ENCODE peak calls at places on chromosomes 11 and 22, in five cellular contexts. A is HEK293T, K is GM19239, D is hippocampal formation, M is NCI-H1092. C is an unnamed sample.

GRCh38 chr11:587978-588380 is 11.7 kb downstream of the PHRF1 start:
- DNase-seq in A (no peak), K (no peak), D (no peak), M (no peak), C (no peak)

GRCh38 chr11:64078905-64079304 is 43.2 kb downstream of the FLRT1 start:
- DNase-seq in A (no peak), K (no peak), D (no peak), M (no peak), C (no peak)

GRCh38 chr11:67615455-67616430 is 9.0 kb downstream of the NDUFV1 start:
- DNase-seq in A (peak; percentile 70), K (peak; percentile 63), D (no peak), M (no peak), C (peak; percentile 47)

GRCh38 chr11:12502041-12502440 is 124.7 kb downstream of the PARVA start:
- DNase-seq in A (no peak), K (no peak), D (no peak), M (no peak), C (no peak)

GRCh38 chr22:42805016-42805997 is 51.8 kb downstream of the ARFGAP3 start:
- DNase-seq in A (no peak), K (no peak), D (peak; percentile 22), M (no peak), C (no peak)

GRCh38 chr22:25362215-25362882 is 142.9 kb downstream of the CRYBB2 start:
- DNase-seq in A (peak; percentile 86), K (peak; percentile 84), D (peak; percentile 16), M (peak; percentile 33), C (peak; percentile 61)

GRCh38 chr11:69276165-69276564 is 17.8 kb upstream of the MYEOV start:
- DNase-seq in A (no peak), K (no peak), D (no peak), M (no peak), C (no peak)

GRCh38 chr11:76854709-76855108 is 6.0 kb upstream of the ACER3 start:
- DNase-seq in A (no peak), K (no peak), D (no peak), M (no peak), C (no peak)

GRCh38 chr11:11552688-11553087 is 69.1 kb downstream of the GALNT18 start:
- DNase-seq in A (no peak), K (no peak), D (no peak), M (no peak), C (no peak)

GRCh38 chr22:36110306-36110791 is 50.2 kb downstream of the APOL3 start:
- DNase-seq in A (no peak), K (no peak), D (no peak), M (no peak), C (no peak)

GRCh38 chr22:42300286-42301071 is 30.0 kb upstream of the TCF20 start:
- DNase-seq in A (no peak), K (peak; percentile 74), D (no peak), M (no peak), C (no peak)

GRCh38 chr22:37328017-37328416 is 45.7 kb downstream of the CYTH4 start:
- DNase-seq in A (no peak), K (no peak), D (no peak), M (no peak), C (no peak)

GRCh38 chr22:28594784-28595324 is 84.8 kb downstream of the TTC28 start:
- DNase-seq in A (peak; percentile 62), K (no peak), D (no peak), M (peak; percentile 56), C (peak; percentile 81)

GRCh38 chr11:110479445-110480101 is 49.8 kb downstream of the FDX1 start:
- DNase-seq in A (no peak), K (no peak), D (peak; percentile 52), M (peak; percentile 10), C (no peak)

GRCh38 chr11:68928481-68928880 is 24.8 kb downstream of the IGHMBP2 start:
- DNase-seq in A (no peak), K (no peak), D (no peak), M (no peak), C (no peak)

GRCh38 chr11:114511538-114511937 is 48.1 kb downstream of the NXPE1 start:
- DNase-seq in A (no peak), K (no peak), D (no peak), M (no peak), C (no peak)

GRCh38 chr11:122020902-122021301 is 95.1 kb downstream of the BLID start:
- DNase-seq in A (no peak), K (no peak), D (no peak), M (peak; percentile 4), C (no peak)

GRCh38 chr11:1301220-1302000 is 8.0 kb downstream of the TOLLIP start:
- DNase-seq in A (no peak), K (no peak), D (no peak), M (no peak), C (no peak)

GRCh38 chr11:94507485-94507884 is 4.8 kb upstream of the C11orf97 start:
- DNase-seq in A (no peak), K (no peak), D (no peak), M (no peak), C (no peak)

GRCh38 chr11:70153133-70153727 is 49.9 kb upstream of the FADD start:
- DNase-seq in A (no peak), K (no peak), D (no peak), M (no peak), C (no peak)

GRCh38 chr22:49779853-49780271 is 47.8 kb downstream of the BRD1 start:
- DNase-seq in A (no peak), K (no peak), D (no peak), M (no peak), C (no peak)

GRCh38 chr11:45266693-45267451 is 19.3 kb downstream of the SYT13 start:
- DNase-seq in A (peak; percentile 64), K (no peak), D (no peak), M (no peak), C (no peak)

GRCh38 chr22:44735518-44736428 is 16.6 kb upstream of the ARHGAP8 start:
- DNase-seq in A (peak; percentile 85), K (peak; percentile 94), D (peak; percentile 47), M (no peak), C (peak; percentile 57)

GRCh38 chr11:73152086-73152853 is 10.2 kb upstream of the FCHSD2 start:
- DNase-seq in A (no peak), K (no peak), D (no peak), M (no peak), C (no peak)

GRCh38 chr11:18012314-18012905 is 437 bp downstream of the SERGEF start:
- DNase-seq in A (peak; percentile 31), K (no peak), D (peak; percentile 45), M (peak; percentile 42), C (peak; percentile 67)